ENCODE peak calls at places on chromosomes 16 and 17, in nine cellular contexts. D, K, S, Y, L, U, B, P and O are unnamed samples.

GRCh38 chr17:53150101-53150698 is 672.5 kb upstream of the KIF2B start:
- DNase-seq in D (no peak), K (no peak), S (no peak), Y (no peak), L (peak), U (no peak), B (no peak), P (no peak), O (no peak)

GRCh38 chr17:4641297-4642195 is at the start of gene ALOX15:
- DNase-seq in D (no peak), K (no peak), S (no peak), Y (no peak), L (no peak), U (no peak), B (no peak), P (no peak), O (no peak)

GRCh38 chr17:66087073-66087472 is 104.9 kb downstream of the CEP112 start:
- DNase-seq in D (peak), K (no peak), S (no peak), Y (peak), L (peak), U (no peak), B (no peak), P (no peak), O (peak)

GRCh38 chr16:8773537-8773936 is 23.9 kb downstream of the TMEM186 start:
- DNase-seq in D (no peak), K (no peak), S (no peak), Y (no peak), L (no peak), U (no peak), B (no peak), P (no peak), O (no peak)

GRCh38 chr16:1651509-1652342 is 26.4 kb upstream of the JPT2 start:
- DNase-seq in D (peak), K (no peak), S (no peak), Y (no peak), L (peak), U (no peak), B (no peak), P (no peak), O (peak)

GRCh38 chr17:58391302-58391984 is 25.9 kb downstream of the RNF43 start:
- DNase-seq in D (no peak), K (no peak), S (peak), Y (no peak), L (peak), U (no peak), B (peak), P (no peak), O (peak)

GRCh38 chr16:67192781-67193260 is 866 bp downstream of the E2F4 start:
- DNase-seq in D (no peak), K (no peak), S (no peak), Y (no peak), L (no peak), U (no peak), B (no peak), P (no peak), O (no peak)

GRCh38 chr16:89574681-89575246 is 794 bp upstream of the CPNE7 start:
- DNase-seq in D (peak), K (no peak), S (peak), Y (peak), L (peak), U (no peak), B (peak), P (no peak), O (peak)

GRCh38 chr16:4826980-4827379 is 20.1 kb downstream of the GLYR1 start:
- DNase-seq in D (no peak), K (no peak), S (no peak), Y (no peak), L (no peak), U (no peak), B (no peak), P (no peak), O (no peak)

GRCh38 chr17:6279659-6280058 is 155.3 kb downstream of the AIPL1 start:
- DNase-seq in D (no peak), K (no peak), S (peak), Y (no peak), L (no peak), U (no peak), B (no peak), P (no peak), O (no peak)

GRCh38 chr17:77778636-77779524 is 179.6 kb upstream of the TNRC6C start:
- DNase-seq in D (no peak), K (no peak), S (peak), Y (peak), L (no peak), U (no peak), B (peak), P (peak), O (no peak)

GRCh38 chr16:79928142-79928735 is 327.7 kb upstream of the MAF start:
- DNase-seq in D (no peak), K (no peak), S (peak), Y (no peak), L (no peak), U (peak), B (peak), P (no peak), O (no peak)

GRCh38 chr16:85348921-85349334 is 236.7 kb upstream of the CIBAR2 start:
- DNase-seq in D (no peak), K (no peak), S (no peak), Y (no peak), L (no peak), U (no peak), B (no peak), P (no peak), O (no peak)

GRCh38 chr16:56869513-56870270 is 4.7 kb downstream of the SLC12A3 start:
- DNase-seq in D (no peak), K (no peak), S (peak), Y (no peak), L (no peak), U (no peak), B (no peak), P (no peak), O (peak)

GRCh38 chr17:73151888-73152633 is 12.7 kb upstream of the SSTR2 start:
- DNase-seq in D (no peak), K (no peak), S (no peak), Y (no peak), L (no peak), U (no peak), B (no peak), P (no peak), O (no peak)

GRCh38 chr17:10115536-10115932 is 82.9 kb downstream of the GAS7 start:
- DNase-seq in D (no peak), K (no peak), S (no peak), Y (no peak), L (no peak), U (no peak), B (no peak), P (no peak), O (no peak)

GRCh38 chr17:2703606-2704005 is 8.0 kb downstream of the CLUH start:
- DNase-seq in D (no peak), K (no peak), S (no peak), Y (no peak), L (no peak), U (no peak), B (no peak), P (no peak), O (no peak)

GRCh38 chr17:35560703-35561102 is at the start of gene SLFN14:
- DNase-seq in D (no peak), K (no peak), S (no peak), Y (no peak), L (no peak), U (no peak), B (no peak), P (no peak), O (no peak)

DNA sequence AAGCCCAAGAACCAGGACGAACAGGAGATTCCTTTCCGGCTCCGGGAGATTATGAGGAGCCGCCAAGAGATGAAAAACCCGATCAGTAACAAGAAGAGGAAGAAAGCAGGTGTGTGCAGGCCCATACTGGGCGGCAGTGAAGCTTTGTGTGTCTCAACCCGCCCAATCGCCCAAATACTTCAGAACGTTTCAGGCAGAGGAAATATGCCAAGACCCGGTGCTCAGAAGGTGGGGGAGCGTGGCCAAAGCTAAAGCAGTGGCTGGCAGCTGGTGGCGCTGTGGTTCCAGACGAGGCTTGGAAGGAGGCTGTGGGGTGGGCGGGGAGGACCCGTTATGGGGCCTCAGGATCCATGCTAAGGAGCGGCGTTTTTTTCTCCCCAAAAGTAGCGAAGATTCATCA is 1.2 kb downstream of the CCDC137 start:
- DNase-seq in D (no peak), K (no peak), S (no peak), Y (no peak), L (no peak), U (no peak), B (no peak), P (no peak), O (no peak)
- H3K4me3 ChIP-seq in D (no peak), K (peak), S (no peak), Y (no peak), L (peak), U (no peak), B (peak), P (no peak), O (no peak)

DNA sequence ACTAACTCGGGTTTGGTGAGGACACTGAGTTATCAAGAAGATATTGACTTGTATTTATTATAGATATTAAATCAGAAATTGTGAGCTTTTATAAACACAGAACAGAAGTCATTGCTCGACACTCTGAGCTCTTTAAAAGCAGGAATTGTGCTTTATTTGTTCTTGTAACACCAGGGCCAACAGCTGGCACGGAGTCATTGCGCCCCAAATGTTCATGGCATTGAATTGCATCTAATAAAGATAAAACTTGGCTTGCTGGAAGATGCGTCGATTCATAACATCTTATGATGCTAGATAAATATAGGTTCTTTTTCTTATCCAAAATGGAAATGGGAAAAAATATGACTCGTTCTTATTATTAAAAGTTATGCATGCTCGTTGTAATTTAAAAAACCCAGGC is 11.8 kb upstream of the MLYCD start:
- DNase-seq in D (no peak), K (no peak), S (peak), Y (peak), L (peak), U (no peak), B (peak), P (no peak), O (peak)
- TF ChIP-seq CTCF in D (peak), K (no peak), S (peak), Y (peak), L (peak), U (no peak), B (no peak), P (no peak), O (peak)

GRCh38 chr17:20073056-20073979 is 64.2 kb downstream of the SPECC1 start:
- DNase-seq in D (peak), K (no peak), S (peak), Y (peak), L (peak), U (peak), B (peak), P (peak), O (peak)
- H3K4me3 ChIP-seq in D (no peak), K (peak), S (no peak), Y (no peak), L (peak), U (no peak), B (peak), P (peak), O (no peak)

GRCh38 chr16:544517-544916 is 15.7 kb upstream of the PRR35 start:
- DNase-seq in D (no peak), K (no peak), S (no peak), Y (no peak), L (no peak), U (no peak), B (no peak), P (no peak), O (no peak)
- TF ChIP-seq CTCF in D (no peak), K (no peak), S (no peak), Y (no peak), L (no peak), U (no peak), B (no peak), P (no peak), O (no peak)

DNA sequence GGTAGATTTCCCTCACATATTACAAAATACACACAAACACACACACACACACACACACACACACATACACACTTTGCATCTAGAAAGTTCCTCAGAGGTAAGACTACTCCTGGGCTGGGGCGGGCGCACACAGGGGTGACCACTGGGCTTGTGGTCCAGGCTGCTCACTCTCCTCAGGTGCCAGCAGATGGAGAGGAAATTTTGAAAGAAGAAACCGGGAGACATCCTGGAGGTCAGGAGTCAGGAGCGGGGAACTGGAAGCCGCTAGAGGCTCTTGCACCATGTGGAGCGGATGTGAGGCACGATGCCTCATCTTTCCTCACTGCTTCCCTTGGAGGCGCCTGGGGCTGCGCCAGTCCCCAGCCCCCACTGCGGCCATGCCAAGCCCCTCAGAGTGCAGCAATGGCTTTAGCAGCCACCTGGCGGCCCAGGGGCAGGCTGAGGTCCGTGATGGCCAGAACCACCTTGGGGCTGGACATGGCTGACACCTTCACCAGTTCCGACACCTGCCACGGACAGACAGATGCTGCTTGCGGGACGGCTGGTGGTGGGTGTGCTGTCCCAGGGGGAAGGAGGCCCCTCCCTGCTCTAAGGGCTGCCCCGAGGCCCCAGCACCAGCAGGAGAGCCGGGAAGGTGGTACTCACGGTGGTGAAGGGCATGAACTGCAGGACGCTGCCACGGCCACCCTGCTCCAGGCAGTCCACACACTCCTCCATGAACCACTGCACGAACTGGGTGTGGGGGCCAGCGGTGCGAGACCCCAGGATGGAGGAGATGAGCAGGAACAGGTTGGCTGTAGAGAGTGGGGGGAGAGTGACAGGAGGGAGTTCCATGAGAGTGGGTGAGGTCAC is 4.1 kb downstream of the CSF3 start:
- DNase-seq in D (peak), K (no peak), S (no peak), Y (peak), L (peak), U (no peak), B (peak), P (no peak), O (peak)
- H3K4me3 ChIP-seq in D (no peak), K (no peak), S (no peak), Y (no peak), L (no peak), U (no peak), B (no peak), P (no peak), O (no peak)

GRCh38 chr17:8080208-8080798 is 7.2 kb downstream of the ALOX12B start:
- DNase-seq in D (no peak), K (no peak), S (no peak), Y (no peak), L (no peak), U (no peak), B (no peak), P (no peak), O (no peak)
- TF ChIP-seq CTCF in D (no peak), K (no peak), S (no peak), Y (no peak), L (no peak), U (no peak), B (no peak), P (no peak), O (no peak)